ENCODE peak calls at places on chromosomes 16 and 17, in ten cellular contexts. One of them, this sample, is unnamed.

GRCh38 chr17:81928497-81929252 is 1.1 kb upstream of the MAFG start:
- DNase-seq in body of pancreas: no peak
- DNase-seq in stomach: no peak
- DNase-seq in thyroid gland: peak; percentile 25
- DNase-seq in sigmoid colon: no peak
- DNase-seq in Peyer's patch: no peak
- DNase-seq in ovary: no peak
- DNase-seq in lower leg skin: no peak
- DNase-seq in transverse colon: no peak
- DNase-seq in endothelial cell of umbilical vein: no peak
- DNase-seq in this sample: peak; percentile 36

GRCh38 chr17:52025231-52025630 is 133.3 kb downstream of the CA10 start:
- DNase-seq in sigmoid colon: no peak
- DNase-seq in ovary: no peak
- DNase-seq in body of pancreas: no peak
- DNase-seq in Peyer's patch: no peak
- DNase-seq in lower leg skin: no peak
- DNase-seq in thyroid gland: no peak
- DNase-seq in transverse colon: no peak
- DNase-seq in stomach: no peak
- DNase-seq in endothelial cell of umbilical vein: no peak
- DNase-seq in this sample: no peak

GRCh38 chr17:58176200-58176599 is 9.4 kb downstream of the OR4D2 start:
- DNase-seq in thyroid gland: no peak
- DNase-seq in sigmoid colon: no peak
- DNase-seq in body of pancreas: no peak
- DNase-seq in stomach: no peak
- DNase-seq in transverse colon: no peak
- DNase-seq in lower leg skin: no peak
- DNase-seq in endothelial cell of umbilical vein: no peak
- DNase-seq in Peyer's patch: no peak
- DNase-seq in ovary: no peak
- DNase-seq in this sample: peak; percentile 35

GRCh38 chr16:53216798-53217197 is 162.0 kb downstream of the CHD9 start:
- DNase-seq in transverse colon: no peak
- DNase-seq in thyroid gland: no peak
- DNase-seq in stomach: no peak
- DNase-seq in Peyer's patch: no peak
- DNase-seq in lower leg skin: no peak
- DNase-seq in body of pancreas: no peak
- DNase-seq in ovary: no peak
- DNase-seq in endothelial cell of umbilical vein: no peak
- DNase-seq in sigmoid colon: no peak
- DNase-seq in this sample: peak; percentile 70

GRCh38 chr17:79294459-79295071 is 219.9 kb downstream of the ENGASE start:
- DNase-seq in stomach: peak; percentile 57
- DNase-seq in lower leg skin: no peak
- DNase-seq in thyroid gland: peak; percentile 71
- DNase-seq in ovary: peak; percentile 82
- DNase-seq in endothelial cell of umbilical vein: peak; percentile 56
- DNase-seq in body of pancreas: peak; percentile 66
- DNase-seq in transverse colon: peak; percentile 48
- DNase-seq in sigmoid colon: no peak
- DNase-seq in Peyer's patch: peak; percentile 60
- DNase-seq in this sample: peak; percentile 56

GRCh38 chr16:85231959-85232358 is 119.7 kb upstream of the CIBAR2 start:
- DNase-seq in Peyer's patch: no peak
- DNase-seq in thyroid gland: no peak
- DNase-seq in stomach: no peak
- DNase-seq in endothelial cell of umbilical vein: no peak
- DNase-seq in body of pancreas: no peak
- DNase-seq in ovary: peak; percentile 82
- DNase-seq in sigmoid colon: no peak
- DNase-seq in transverse colon: no peak
- DNase-seq in lower leg skin: no peak
- DNase-seq in this sample: peak; percentile 93

GRCh38 chr16:14613991-14614390 is 16.1 kb downstream of the PARN start:
- DNase-seq in lower leg skin: no peak
- DNase-seq in thyroid gland: no peak
- DNase-seq in stomach: no peak
- DNase-seq in ovary: no peak
- DNase-seq in sigmoid colon: no peak
- DNase-seq in body of pancreas: no peak
- DNase-seq in endothelial cell of umbilical vein: no peak
- DNase-seq in transverse colon: no peak
- DNase-seq in Peyer's patch: no peak
- DNase-seq in this sample: no peak

GRCh38 chr17:71902931-71903506 is 217.8 kb upstream of the SOX9 start:
- DNase-seq in thyroid gland: no peak
- DNase-seq in Peyer's patch: no peak
- DNase-seq in body of pancreas: no peak
- DNase-seq in endothelial cell of umbilical vein: no peak
- DNase-seq in sigmoid colon: no peak
- DNase-seq in stomach: no peak
- DNase-seq in transverse colon: no peak
- DNase-seq in lower leg skin: no peak
- DNase-seq in ovary: no peak
- DNase-seq in this sample: no peak

GRCh38 chr16:2663553-2664521 is 18.5 kb upstream of the KCTD5 start:
- DNase-seq in lower leg skin: no peak
- DNase-seq in ovary: no peak
- DNase-seq in thyroid gland: no peak
- DNase-seq in sigmoid colon: no peak
- DNase-seq in transverse colon: peak; percentile 54
- DNase-seq in body of pancreas: no peak
- DNase-seq in Peyer's patch: no peak
- DNase-seq in endothelial cell of umbilical vein: no peak
- DNase-seq in stomach: no peak
- DNase-seq in this sample: no peak

GRCh38 chr16:77450790-77451487 is 16.1 kb upstream of the ADAMTS18 start:
- DNase-seq in lower leg skin: no peak
- DNase-seq in sigmoid colon: no peak
- DNase-seq in Peyer's patch: no peak
- DNase-seq in stomach: no peak
- DNase-seq in ovary: no peak
- DNase-seq in endothelial cell of umbilical vein: no peak
- DNase-seq in thyroid gland: peak; percentile 37
- DNase-seq in transverse colon: no peak
- DNase-seq in body of pancreas: peak; percentile 27
- DNase-seq in this sample: no peak

GRCh38 chr17:7548585-7549400 is at the start of gene TNFSF12:
- DNase-seq in endothelial cell of umbilical vein: peak; percentile 40
- DNase-seq in body of pancreas: peak; percentile 70
- DNase-seq in thyroid gland: peak; percentile 62
- DNase-seq in stomach: peak; percentile 55
- DNase-seq in lower leg skin: peak; percentile 34
- DNase-seq in sigmoid colon: peak; percentile 85
- DNase-seq in Peyer's patch: peak; percentile 74
- DNase-seq in transverse colon: peak; percentile 72
- DNase-seq in ovary: peak; percentile 76
- DNase-seq in this sample: peak; percentile 36
- TF ChIP-seq POLR2A in endothelial cell of umbilical vein: peak; percentile 72
- TF ChIP-seq POLR2A in body of pancreas: peak; percentile 51
- TF ChIP-seq POLR2A in thyroid gland: no peak
- TF ChIP-seq POLR2A in stomach: no peak
- TF ChIP-seq POLR2A in lower leg skin: no peak
- TF ChIP-seq POLR2A in sigmoid colon: no peak
- TF ChIP-seq POLR2A in Peyer's patch: no peak
- TF ChIP-seq POLR2A in transverse colon: peak; percentile 23
- TF ChIP-seq POLR2A in ovary: no peak
- TF ChIP-seq POLR2A in this sample: no peak

DNA sequence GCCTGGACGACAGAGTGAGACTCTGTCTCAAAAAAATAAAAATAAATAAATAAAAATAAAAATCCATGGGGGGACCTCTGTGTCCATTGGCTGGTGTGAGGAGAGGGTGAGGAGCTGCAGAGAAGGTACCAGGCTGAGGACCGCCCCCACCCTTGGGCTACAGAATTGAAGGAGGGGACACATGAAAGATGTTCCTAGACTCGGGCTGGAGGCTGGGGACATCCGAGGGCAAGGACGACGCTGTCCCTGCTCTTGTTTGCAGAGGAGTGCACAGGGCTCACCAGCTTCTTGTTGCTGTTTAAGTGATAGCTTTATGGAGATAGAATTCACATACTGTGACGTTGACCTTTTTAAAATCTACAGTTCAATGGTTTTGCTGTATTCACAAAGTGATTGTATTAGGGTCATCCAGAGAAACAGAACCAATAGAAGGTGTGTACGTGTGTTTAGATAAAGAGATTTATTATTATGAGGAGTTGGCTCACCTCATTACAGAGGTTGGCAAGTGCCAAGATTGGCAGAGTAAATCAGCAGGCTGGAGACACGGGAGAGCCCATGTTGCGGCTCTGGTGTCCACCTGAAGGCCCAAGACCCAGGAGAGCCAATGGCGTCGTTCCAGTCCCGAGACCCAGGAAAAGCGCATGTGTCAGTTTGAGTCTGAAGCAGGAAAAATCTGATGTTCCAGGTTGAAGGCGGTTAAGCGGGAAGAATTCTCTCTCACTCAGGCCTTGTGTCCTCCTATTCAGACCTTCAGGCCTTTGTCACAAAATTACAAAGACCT is 320.7 kb downstream of the SEC14L1 start:
- DNase-seq in body of pancreas: no peak
- DNase-seq in sigmoid colon: no peak
- DNase-seq in thyroid gland: no peak
- DNase-seq in Peyer's patch: no peak
- DNase-seq in stomach: no peak
- DNase-seq in endothelial cell of umbilical vein: no peak
- DNase-seq in ovary: no peak
- DNase-seq in transverse colon: no peak
- DNase-seq in lower leg skin: no peak
- DNase-seq in this sample: no peak
- H3K4me3 ChIP-seq in body of pancreas: no peak overlapping the region
- H3K4me3 ChIP-seq in sigmoid colon: no peak overlapping the region
- H3K4me3 ChIP-seq in thyroid gland: no peak overlapping the region
- H3K4me3 ChIP-seq in Peyer's patch: no peak overlapping the region
- H3K4me3 ChIP-seq in stomach: no peak overlapping the region
- H3K4me3 ChIP-seq in endothelial cell of umbilical vein: no peak overlapping the region
- H3K4me3 ChIP-seq in ovary: no peak overlapping the region
- H3K4me3 ChIP-seq in transverse colon: no peak overlapping the region
- H3K4me3 ChIP-seq in lower leg skin: no peak overlapping the region
- H3K4me3 ChIP-seq in this sample: no peak overlapping the region

GRCh38 chr16:63192969-63193368 is 1156.7 kb upstream of the CDH8 start:
- DNase-seq in body of pancreas: no peak
- DNase-seq in sigmoid colon: no peak
- DNase-seq in lower leg skin: no peak
- DNase-seq in transverse colon: no peak
- DNase-seq in ovary: no peak
- DNase-seq in stomach: no peak
- DNase-seq in thyroid gland: no peak
- DNase-seq in Peyer's patch: no peak
- DNase-seq in endothelial cell of umbilical vein: no peak
- DNase-seq in this sample: no peak
- TF ChIP-seq POLR2A in body of pancreas: no peak
- TF ChIP-seq POLR2A in sigmoid colon: no peak
- TF ChIP-seq POLR2A in lower leg skin: no peak
- TF ChIP-seq POLR2A in transverse colon: no peak
- TF ChIP-seq POLR2A in ovary: no peak
- TF ChIP-seq POLR2A in stomach: no peak
- TF ChIP-seq POLR2A in thyroid gland: no peak
- TF ChIP-seq POLR2A in Peyer's patch: no peak
- TF ChIP-seq POLR2A in endothelial cell of umbilical vein: no peak
- TF ChIP-seq POLR2A in this sample: no peak

DNA sequence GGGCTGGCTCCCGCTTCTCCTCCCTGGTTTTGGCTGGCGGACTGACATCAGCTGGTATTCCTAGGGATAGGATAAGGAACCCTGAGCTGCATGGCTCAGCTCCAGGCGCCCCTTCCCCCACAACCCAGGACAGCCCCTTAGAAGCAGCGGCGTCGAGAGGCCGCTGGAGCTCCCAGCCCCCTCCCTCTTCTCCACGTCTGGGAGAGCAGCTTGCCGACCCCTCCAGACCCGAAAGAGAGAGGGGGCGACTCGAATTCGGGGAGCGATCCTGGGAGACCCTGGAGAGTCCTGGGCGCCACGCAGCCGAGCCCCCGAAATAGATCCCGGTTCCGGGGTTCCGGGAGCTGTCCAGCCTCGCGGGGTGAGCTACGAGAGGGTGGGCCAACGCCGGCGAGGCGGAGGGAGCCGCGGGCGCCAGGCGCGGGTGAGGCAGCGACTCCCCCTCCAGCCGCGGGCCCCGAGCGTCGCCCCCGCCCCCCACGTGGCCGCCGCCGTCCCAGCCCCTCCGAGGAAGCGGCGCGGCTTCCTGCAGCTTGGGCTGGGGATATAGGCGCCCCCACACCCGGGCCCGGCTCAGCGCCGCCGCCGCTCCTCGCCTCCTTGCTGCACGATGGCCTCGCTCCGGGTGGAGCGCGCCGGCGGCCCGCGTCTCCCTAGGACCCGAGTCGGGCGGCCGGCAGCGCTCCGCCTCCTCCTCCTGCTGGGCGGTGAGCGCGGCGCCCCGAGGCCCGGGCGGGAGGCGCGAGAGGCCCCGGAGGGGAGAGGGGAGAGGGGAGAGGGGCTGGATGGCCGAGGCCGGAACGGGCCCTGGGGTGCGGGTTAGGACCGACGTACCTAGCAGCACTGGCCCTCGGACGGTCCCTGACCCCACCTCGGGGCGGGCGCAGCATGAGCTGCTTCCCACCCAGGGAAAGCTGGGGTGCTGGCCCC is at the start of gene RAMP2:
- DNase-seq in transverse colon: no peak
- DNase-seq in stomach: peak; percentile 39
- DNase-seq in thyroid gland: peak; percentile 25
- DNase-seq in endothelial cell of umbilical vein: peak; percentile 28
- DNase-seq in sigmoid colon: peak; percentile 68
- DNase-seq in body of pancreas: peak; percentile 39
- DNase-seq in lower leg skin: no peak
- DNase-seq in ovary: peak; percentile 69
- DNase-seq in Peyer's patch: no peak
- DNase-seq in this sample: peak; percentile 52
- H3K4me3 ChIP-seq in transverse colon: peak within 1 kb of the TSS; percentile 32
- H3K4me3 ChIP-seq in stomach: peak within 1 kb of the TSS; percentile 58
- H3K4me3 ChIP-seq in thyroid gland: no peak within 1 kb of the TSS
- H3K4me3 ChIP-seq in endothelial cell of umbilical vein: peak within 1 kb of the TSS; percentile 14
- H3K4me3 ChIP-seq in sigmoid colon: peak within 1 kb of the TSS; percentile 64
- H3K4me3 ChIP-seq in body of pancreas: no peak within 1 kb of the TSS
- H3K4me3 ChIP-seq in lower leg skin: peak within 1 kb of the TSS; percentile 21
- H3K4me3 ChIP-seq in ovary: peak within 1 kb of the TSS; percentile 39
- H3K4me3 ChIP-seq in Peyer's patch: peak within 1 kb of the TSS; percentile 60
- H3K4me3 ChIP-seq in this sample: no peak within 1 kb of the TSS

GRCh38 chr17:29640413-29640812 is 17.7 kb upstream of the CORO6 start:
- DNase-seq in endothelial cell of umbilical vein: peak; percentile 90
- DNase-seq in thyroid gland: no peak
- DNase-seq in Peyer's patch: no peak
- DNase-seq in transverse colon: no peak
- DNase-seq in sigmoid colon: no peak
- DNase-seq in stomach: no peak
- DNase-seq in ovary: no peak
- DNase-seq in body of pancreas: no peak
- DNase-seq in lower leg skin: no peak
- DNase-seq in this sample: no peak
- TF ChIP-seq POLR2A in endothelial cell of umbilical vein: no peak
- TF ChIP-seq POLR2A in thyroid gland: no peak
- TF ChIP-seq POLR2A in Peyer's patch: no peak
- TF ChIP-seq POLR2A in transverse colon: no peak
- TF ChIP-seq POLR2A in sigmoid colon: no peak
- TF ChIP-seq POLR2A in stomach: no peak
- TF ChIP-seq POLR2A in ovary: no peak
- TF ChIP-seq POLR2A in body of pancreas: no peak
- TF ChIP-seq POLR2A in lower leg skin: no peak
- TF ChIP-seq POLR2A in this sample: no peak

This sample was measured in NB4.